ENCODE peak calls at places on chromosome 14, in six cellular contexts. G, D, C, P, E and L are unnamed samples.

GRCh38 chr14:58669556-58670200 is 31.9 kb downstream of the DACT1 start:
- DNase-seq in G (no peak), D (no peak), C (no peak), P (no peak), E (no peak), L (no peak)

GRCh38 chr14:23827100-23827892 is 126.3 kb upstream of the DHRS4 start:
- DNase-seq in G (no peak), D (no peak), C (no peak), P (no peak), E (no peak), L (no peak)

GRCh38 chr14:102900631-102901571 is 21.6 kb upstream of the AMN start:
- DNase-seq in G (no peak), D (peak), C (no peak), P (no peak), E (peak), L (no peak)

GRCh38 chr14:100568164-100568997 is 18.8 kb downstream of the BEGAIN start:
- DNase-seq in G (no peak), D (peak), C (no peak), P (no peak), E (no peak), L (no peak)

GRCh38 chr14:92926931-92927330 is 4.0 kb downstream of the CHGA start:
- DNase-seq in G (no peak), D (no peak), C (no peak), P (no peak), E (no peak), L (no peak)

GRCh38 chr14:39302124-39302810 is 68.6 kb downstream of the MIA2 start:
- DNase-seq in G (no peak), D (no peak), C (no peak), P (no peak), E (no peak), L (no peak)

GRCh38 chr14:73665130-73665529 is 20.3 kb downstream of the DNAL1 start:
- DNase-seq in G (no peak), D (no peak), C (no peak), P (no peak), E (no peak), L (no peak)

GRCh38 chr14:78904094-78904493 is 733.9 kb downstream of the NRXN3 start:
- DNase-seq in G (no peak), D (no peak), C (no peak), P (no peak), E (no peak), L (no peak)

GRCh38 chr14:85516239-85517112 is 13.5 kb upstream of the FLRT2 start:
- DNase-seq in G (no peak), D (no peak), C (no peak), P (no peak), E (no peak), L (no peak)

GRCh38 chr14:55446833-55447232 is 6.4 kb upstream of the TBPL2 start:
- DNase-seq in G (no peak), D (no peak), C (no peak), P (no peak), E (no peak), L (no peak)

GRCh38 chr14:26286066-26286791 is 311.6 kb downstream of the NOVA1 start:
- DNase-seq in G (no peak), D (no peak), C (no peak), P (no peak), E (no peak), L (no peak)

GRCh38 chr14:59055439-59056045 is 132.9 kb upstream of the DAAM1 start:
- DNase-seq in G (peak), D (peak), C (no peak), P (no peak), E (no peak), L (no peak)

GRCh38 chr14:104940526-104941150 is 16.0 kb downstream of the PLD4 start:
- DNase-seq in G (no peak), D (peak), C (no peak), P (peak), E (no peak), L (no peak)

GRCh38 chr14:68312884-68313725 is 479.8 kb downstream of the ZFP36L1 start:
- DNase-seq in G (no peak), D (no peak), C (no peak), P (no peak), E (peak), L (no peak)

GRCh38 chr14:101502761-101503392 is 58.4 kb upstream of the DIO3 start:
- DNase-seq in G (peak), D (peak), C (no peak), P (peak), E (no peak), L (peak)

GRCh38 chr14:90677484-90678045 is 138.7 kb downstream of the TTC7B start:
- DNase-seq in G (no peak), D (no peak), C (no peak), P (no peak), E (no peak), L (no peak)

GRCh38 chr14:65211341-65211987 is 109.1 kb upstream of the MAX start:
- DNase-seq in G (no peak), D (no peak), C (no peak), P (no peak), E (no peak), L (no peak)

GRCh38 chr14:32934891-32935633 is 3.6 kb upstream of the NPAS3 start:
- DNase-seq in G (no peak), D (peak), C (no peak), P (peak), E (no peak), L (peak)

GRCh38 chr14:59318908-59319307 is 130.4 kb downstream of the DAAM1 start:
- DNase-seq in G (no peak), D (no peak), C (peak), P (no peak), E (no peak), L (no peak)

GRCh38 chr14:68777644-68778043 is 15.2 kb downstream of the ZFP36L1 start:
- DNase-seq in G (peak), D (no peak), C (no peak), P (peak), E (peak), L (no peak)

GRCh38 chr14:68254669-68255527 is 435.3 kb downstream of the RAD51B start:
- DNase-seq in G (no peak), D (no peak), C (no peak), P (no peak), E (no peak), L (no peak)

GRCh38 chr14:49727171-49727570 is 34.3 kb downstream of the KLHDC1 start:
- DNase-seq in G (no peak), D (no peak), C (no peak), P (no peak), E (no peak), L (no peak)